ENCODE peak calls at places on chromosomes 3 and 15, in four cellular contexts. One of them, this sample, is unnamed.

GRCh38 chr3:63976166-63976861 is 47.0 kb downstream of the PSMD6 start:
- DNase-seq in K562: no peak
- DNase-seq in HepG2: peak; percentile 62
- DNase-seq in GM12878: no peak
- DNase-seq in this sample: no peak

GRCh38 chr3:45737222-45737621 is 48.0 kb downstream of the SACM1L start:
- DNase-seq in K562: no peak
- DNase-seq in HepG2: no peak
- DNase-seq in GM12878: no peak
- DNase-seq in this sample: no peak

GRCh38 chr15:83248944-83249343 is 35.5 kb downstream of the BNC1 start:
- DNase-seq in K562: no peak
- DNase-seq in HepG2: no peak
- DNase-seq in GM12878: no peak
- DNase-seq in this sample: no peak

GRCh38 chr15:61420546-61420945 is 191.4 kb upstream of the RORA start:
- DNase-seq in K562: no peak
- DNase-seq in HepG2: no peak
- DNase-seq in GM12878: no peak
- DNase-seq in this sample: no peak

GRCh38 chr3:137572931-137573330 is 191.2 kb upstream of the SOX14 start:
- DNase-seq in K562: no peak
- DNase-seq in HepG2: no peak
- DNase-seq in GM12878: no peak
- DNase-seq in this sample: no peak

GRCh38 chr15:73599934-73600333 is 33.3 kb downstream of the NPTN start:
- DNase-seq in K562: no peak
- DNase-seq in HepG2: no peak
- DNase-seq in GM12878: no peak
- DNase-seq in this sample: no peak

GRCh38 chr3:96706517-96706916 is 107.9 kb upstream of the EPHA6 start:
- DNase-seq in K562: no peak
- DNase-seq in HepG2: no peak
- DNase-seq in GM12878: no peak
- DNase-seq in this sample: no peak

GRCh38 chr15:96359772-96360498 is 29.4 kb downstream of the NR2F2 start:
- DNase-seq in K562: no peak
- DNase-seq in HepG2: no peak
- DNase-seq in GM12878: no peak
- DNase-seq in this sample: no peak

GRCh38 chr3:151976211-151977050 is 103.0 kb downstream of the SUCNR1 start:
- DNase-seq in K562: no peak
- DNase-seq in HepG2: peak; percentile 14
- DNase-seq in GM12878: no peak
- DNase-seq in this sample: no peak

GRCh38 chr3:197750863-197751737 is 1.4 kb downstream of the FYTTD1 start:
- DNase-seq in K562: no peak
- DNase-seq in HepG2: no peak
- DNase-seq in GM12878: no peak
- DNase-seq in this sample: no peak

GRCh38 chr15:52005748-52006701 is 13.0 kb upstream of the MAPK6 start:
- DNase-seq in K562: peak; percentile 43
- DNase-seq in HepG2: peak; percentile 70
- DNase-seq in GM12878: peak; percentile 97
- DNase-seq in this sample: no peak

GRCh38 chr3:124964432-124964831 is 29.9 kb upstream of the MUC13 start:
- DNase-seq in K562: no peak
- DNase-seq in HepG2: peak; percentile 80
- DNase-seq in GM12878: no peak
- DNase-seq in this sample: no peak

GRCh38 chr15:94135748-94136147 is 95.6 kb upstream of the MCTP2 start:
- DNase-seq in K562: no peak
- DNase-seq in HepG2: no peak
- DNase-seq in GM12878: no peak
- DNase-seq in this sample: no peak

GRCh38 chr3:11734-12133 is 184.8 kb upstream of the CHL1 start:
- DNase-seq in K562: no peak
- DNase-seq in HepG2: no peak
- DNase-seq in GM12878: no peak
- DNase-seq in this sample: no peak

GRCh38 chr3:186121968-186122367 is 13.1 kb upstream of the ETV5 start:
- DNase-seq in K562: no peak
- DNase-seq in HepG2: no peak
- DNase-seq in GM12878: no peak
- DNase-seq in this sample: no peak

GRCh38 chr3:183692436-183692835 is 5.2 kb upstream of the YEATS2 start:
- DNase-seq in K562: no peak
- DNase-seq in HepG2: no peak
- DNase-seq in GM12878: no peak
- DNase-seq in this sample: no peak

GRCh38 chr3:186945255-186945823 is 15.0 kb downstream of the ST6GAL1 start:
- DNase-seq in K562: no peak
- DNase-seq in HepG2: no peak
- DNase-seq in GM12878: no peak
- DNase-seq in this sample: no peak

GRCh38 chr3:194676471-194676870 is 4.5 kb upstream of the LSG1 start:
- DNase-seq in K562: no peak
- DNase-seq in HepG2: no peak
- DNase-seq in GM12878: no peak
- DNase-seq in this sample: no peak

GRCh38 chr15:43127752-43128151 is 5.6 kb upstream of the TMEM62 start:
- DNase-seq in K562: no peak
- DNase-seq in HepG2: peak; percentile 69
- DNase-seq in GM12878: no peak
- DNase-seq in this sample: no peak

GRCh38 chr15:70197318-70197944 is 99.7 kb upstream of the TLE3 start:
- DNase-seq in K562: no peak
- DNase-seq in HepG2: no peak
- DNase-seq in GM12878: no peak
- DNase-seq in this sample: no peak

GRCh38 chr3:169495569-169495968 is 167.9 kb downstream of the MECOM start:
- DNase-seq in K562: no peak
- DNase-seq in HepG2: no peak
- DNase-seq in GM12878: no peak
- DNase-seq in this sample: no peak
- TF ChIP-seq BRCA1 in K562: no peak
- TF ChIP-seq BRCA1 in HepG2: no peak
- TF ChIP-seq BRCA1 in GM12878: no peak
- TF ChIP-seq BRCA1 in this sample: no peak

GRCh38 chr3:172142074-172143059 is 103.0 kb downstream of the FNDC3B start:
- DNase-seq in K562: no peak
- DNase-seq in HepG2: no peak
- DNase-seq in GM12878: peak; percentile 94
- DNase-seq in this sample: no peak
- TF ChIP-seq POLR2A in K562: no peak
- TF ChIP-seq POLR2A in HepG2: no peak
- TF ChIP-seq POLR2A in GM12878: no peak
- TF ChIP-seq POLR2A in this sample: no peak

GRCh38 chr3:12991861-12992281 is 81.4 kb downstream of the IQSEC1 start:
- DNase-seq in K562: no peak
- DNase-seq in HepG2: peak; percentile 49
- DNase-seq in GM12878: no peak
- DNase-seq in this sample: no peak

GRCh38 chr3:12990306-12990705 is 82.9 kb downstream of the IQSEC1 start:
- DNase-seq in K562: no peak
- DNase-seq in HepG2: no peak
- DNase-seq in GM12878: no peak
- DNase-seq in this sample: no peak

GRCh38 chr3:12991481-12991837 is 81.8 kb downstream of the IQSEC1 start:
- DNase-seq in K562: no peak
- DNase-seq in HepG2: no peak
- DNase-seq in GM12878: no peak
- DNase-seq in this sample: no peak

GRCh38 chr3:12992629-12993021 is 80.6 kb downstream of the IQSEC1 start:
- DNase-seq in K562: no peak
- DNase-seq in HepG2: peak; percentile 81
- DNase-seq in GM12878: no peak
- DNase-seq in this sample: no peak

GRCh38 chr3:12990781-12991480 is 82.3 kb downstream of the IQSEC1 start:
- DNase-seq in K562: no peak
- DNase-seq in HepG2: no peak
- DNase-seq in GM12878: no peak
- DNase-seq in this sample: no peak
- TF ChIP-seq BRCA1 in K562: no peak
- TF ChIP-seq BRCA1 in HepG2: no peak
- TF ChIP-seq BRCA1 in GM12878: no peak
- TF ChIP-seq BRCA1 in this sample: no peak

DNA sequence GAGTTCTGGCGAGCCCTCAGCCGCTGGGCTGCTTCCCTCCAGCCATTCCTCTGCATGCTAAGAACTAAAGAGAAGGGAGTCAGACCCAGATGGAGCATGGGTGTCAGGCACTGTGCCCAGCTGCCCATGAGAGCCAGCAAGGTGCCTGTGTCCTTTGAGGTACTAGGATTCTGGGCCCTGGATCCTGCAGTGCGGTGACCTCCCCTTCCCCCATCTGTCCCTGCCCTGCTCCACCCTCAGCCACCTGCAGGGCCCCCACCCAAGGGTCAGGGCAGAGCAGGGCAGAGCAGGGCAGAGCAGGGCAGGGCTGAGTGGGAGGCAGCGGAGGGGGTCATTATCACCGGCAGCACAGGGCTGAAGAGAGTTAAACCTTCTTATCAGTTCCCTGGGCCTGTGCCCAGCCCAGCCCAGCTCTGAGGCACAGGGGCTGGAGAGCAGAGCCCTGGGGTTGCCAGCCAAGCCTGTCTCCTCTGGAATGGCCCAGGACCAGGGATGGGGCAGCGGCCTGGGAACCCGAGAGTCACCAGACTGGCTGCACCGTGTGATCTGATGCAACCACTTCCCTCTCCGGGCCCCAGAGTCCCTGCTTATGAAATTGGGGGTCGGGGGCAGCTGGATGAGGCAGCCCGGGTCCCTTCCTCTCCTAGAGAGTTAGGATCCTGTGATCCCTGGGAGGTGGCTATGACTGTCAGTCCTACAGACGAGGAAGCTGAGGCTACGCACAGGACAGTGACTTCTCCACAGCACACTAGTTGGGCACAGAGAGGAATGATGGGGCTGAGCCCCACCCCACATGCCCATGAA is 17.3 kb downstream of the ZDHHC19 start:
- DNase-seq in K562: peak; percentile 57
- DNase-seq in HepG2: no peak
- DNase-seq in GM12878: no peak
- DNase-seq in this sample: no peak
- TF ChIP-seq POLR2A in K562: no peak
- TF ChIP-seq POLR2A in HepG2: no peak
- TF ChIP-seq POLR2A in GM12878: no peak
- TF ChIP-seq POLR2A in this sample: no peak

GRCh38 chr3:14345496-14346150 is 56.8 kb upstream of the SLC6A6 start:
- DNase-seq in K562: no peak
- DNase-seq in HepG2: no peak
- DNase-seq in GM12878: no peak
- DNase-seq in this sample: no peak
- TF ChIP-seq BRCA1 in K562: no peak
- TF ChIP-seq BRCA1 in HepG2: no peak
- TF ChIP-seq BRCA1 in GM12878: no peak
- TF ChIP-seq BRCA1 in this sample: no peak

GRCh38 chr3:128494152-128494650 is 1.2 kb upstream of the GATA2 start:
- DNase-seq in K562: no peak
- DNase-seq in HepG2: no peak
- DNase-seq in GM12878: no peak
- DNase-seq in this sample: no peak

GRCh38 chr3:128495435-128495970 is 2.5 kb upstream of the GATA2 start:
- DNase-seq in K562: no peak
- DNase-seq in HepG2: no peak
- DNase-seq in GM12878: no peak
- DNase-seq in this sample: no peak

GRCh38 chr3:128492353-128493220 is at the start of gene GATA2:
- DNase-seq in K562: no peak
- DNase-seq in HepG2: no peak
- DNase-seq in GM12878: no peak
- DNase-seq in this sample: no peak

GRCh38 chr3:128491900-128492352 is 1.1 kb downstream of the GATA2 start:
- DNase-seq in K562: no peak
- DNase-seq in HepG2: no peak
- DNase-seq in GM12878: no peak
- DNase-seq in this sample: no peak

GRCh38 chr3:128493221-128494151 is 485 bp upstream of the GATA2 start:
- DNase-seq in K562: no peak
- DNase-seq in HepG2: no peak
- DNase-seq in GM12878: no peak
- DNase-seq in this sample: no peak
- TF ChIP-seq POLR2A in K562: no peak
- TF ChIP-seq POLR2A in HepG2: no peak
- TF ChIP-seq POLR2A in GM12878: no peak
- TF ChIP-seq POLR2A in this sample: no peak

DNA sequence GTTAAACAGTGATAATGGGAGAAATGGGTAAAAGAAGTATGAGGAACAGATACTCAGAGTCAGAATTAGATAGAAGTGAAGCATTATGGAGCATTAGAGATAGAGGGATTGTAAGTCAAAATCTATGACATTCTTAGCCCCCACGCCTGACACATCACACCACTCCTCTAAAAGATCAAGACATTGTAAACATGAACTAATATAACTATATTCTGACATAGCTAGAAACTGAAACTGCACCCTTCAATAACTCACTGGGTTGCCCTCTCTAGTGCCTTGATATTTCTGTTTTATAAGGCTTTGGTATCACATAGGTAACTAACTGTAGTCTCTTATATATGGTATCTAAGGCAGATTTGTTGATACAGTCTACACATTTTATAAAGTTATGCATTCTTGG is 684.3 kb upstream of the DPPA4 start:
- DNase-seq in K562: no peak
- DNase-seq in HepG2: no peak
- DNase-seq in GM12878: no peak
- DNase-seq in this sample: no peak
- TF ChIP-seq BRCA1 in K562: no peak
- TF ChIP-seq BRCA1 in HepG2: no peak
- TF ChIP-seq BRCA1 in GM12878: no peak
- TF ChIP-seq BRCA1 in this sample: no peak

DNA sequence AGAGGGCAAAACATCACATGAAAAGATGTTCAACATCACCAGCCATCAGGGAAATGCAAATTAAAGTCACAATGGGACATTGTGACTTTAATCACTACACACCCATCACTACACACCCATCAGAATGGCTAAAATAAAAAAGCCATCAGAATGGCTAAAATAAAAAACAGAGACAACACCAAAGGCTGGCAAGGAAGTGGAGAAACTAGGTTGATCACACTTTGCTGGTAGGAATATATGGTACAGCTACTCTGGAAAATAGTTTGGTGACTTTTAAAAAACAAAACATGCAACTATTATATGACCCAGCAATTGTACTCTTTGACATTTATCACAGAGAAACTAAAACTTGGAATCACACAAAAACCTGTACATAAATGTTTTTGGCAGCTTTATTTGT is 15.1 kb upstream of the ABHD5 start:
- DNase-seq in K562: no peak
- DNase-seq in HepG2: no peak
- DNase-seq in GM12878: no peak
- DNase-seq in this sample: no peak
- TF ChIP-seq POLR2A in K562: no peak
- TF ChIP-seq POLR2A in HepG2: no peak
- TF ChIP-seq POLR2A in GM12878: no peak
- TF ChIP-seq POLR2A in this sample: no peak